ENCODE peak calls at places on chromosome 21, in four cellular contexts. P is lower lobe of right lung, W is cardiac muscle cell, B is PC-3. H is an unnamed sample. For H3K27me3, the result is how much of the 10 kb centered on the place peaks cover.

GRCh38 chr21:25708467-25709065 is 26.1 kb downstream of the ATP5PF start:
- DNase-seq in P (no peak), W (peak), B (peak), H (peak)

GRCh38 chr21:45981641-45982255 is at the start of gene COL6A1:
- DNase-seq in P (peak), W (peak), B (peak), H (peak)

GRCh38 chr21:32021319-32022027 is 148.7 kb downstream of the HUNK start:
- DNase-seq in P (peak), W (peak), B (peak), H (peak)

GRCh38 chr21:45768741-45769049 is 125.2 kb downstream of the PCBP3 start:
- DNase-seq in P (no peak), W (no peak), B (peak), H (no peak)

GRCh38 chr21:46294647-46295176 is 8.6 kb downstream of the YBEY start:
- DNase-seq in P (peak), W (peak), B (no peak), H (no peak)

GRCh38 chr21:28325618-28326017 is 667.1 kb downstream of the LTN1 start:
- DNase-seq in P (no peak), W (no peak), B (peak), H (no peak)

GRCh38 chr21:35614412-35614901 is 445.9 kb downstream of the SETD4 start:
- DNase-seq in P (no peak), W (peak), B (peak), H (no peak)

GRCh38 chr21:42461881-42462877 is 33.8 kb downstream of the RSPH1 start:
- DNase-seq in P (no peak), W (no peak), B (no peak), H (peak)

GRCh38 chr21:36477559-36477958 is 2.4 kb downstream of the CLDN14 start:
- DNase-seq in P (no peak), W (no peak), B (no peak), H (no peak)

GRCh38 chr21:39022035-39022900 is 161.0 kb downstream of the PSMG1 start:
- DNase-seq in P (no peak), W (no peak), B (no peak), H (no peak)

GRCh38 chr21:37548521-37548981 is 182.0 kb downstream of the DYRK1A start:
- DNase-seq in P (no peak), W (no peak), B (no peak), H (no peak)

GRCh38 chr21:15775981-15776380 is 46.2 kb downstream of the USP25 start:
- DNase-seq in P (no peak), W (peak), B (peak), H (no peak)

GRCh38 chr21:23639726-23640125 is 1967.6 kb downstream of the MRPL39 start:
- DNase-seq in P (no peak), W (no peak), B (peak), H (no peak)

GRCh38 chr21:45415943-45416611 is 11.1 kb downstream of the COL18A1 start:
- DNase-seq in P (peak), W (no peak), B (no peak), H (peak)

GRCh38 chr21:46119565-46120271 is 21.8 kb downstream of the COL6A2 start:
- DNase-seq in P (peak), W (no peak), B (no peak), H (no peak)

GRCh38 chr21:25457411-25457810 is 149.9 kb downstream of the MRPL39 start:
- DNase-seq in P (no peak), W (peak), B (peak), H (peak)

GRCh38 chr21:43948740-43949498 is 63.2 kb upstream of the TRAPPC10 start:
- DNase-seq in P (no peak), W (no peak), B (no peak), H (no peak)

GRCh38 chr21:45102391-45102932 is 28.1 kb downstream of the ADARB1 start:
- DNase-seq in P (no peak), W (peak), B (peak), H (no peak)

GRCh38 chr21:28135646-28136045 is 857.0 kb downstream of the LTN1 start:
- DNase-seq in P (peak), W (no peak), B (no peak), H (no peak)

GRCh38 chr21:44414291-44415072 is 40.8 kb upstream of the LRRC3 start:
- DNase-seq in P (no peak), W (no peak), B (no peak), H (no peak)

GRCh38 chr21:29939859-29940245 is at the start of gene GRIK1:
- DNase-seq in P (no peak), W (no peak), B (no peak), H (peak)

GRCh38 chr21:41250519-41250918 is 66.1 kb upstream of the FAM3B start:
- DNase-seq in P (no peak), W (peak), B (peak), H (no peak)

GRCh38 chr21:45199201-45199600 is 88.5 kb downstream of the POFUT2 start:
- DNase-seq in P (no peak), W (no peak), B (no peak), H (no peak)

GRCh38 chr21:35370671-35371070 is 321.6 kb upstream of the RUNX1 start:
- DNase-seq in P (no peak), W (no peak), B (no peak), H (no peak)

GRCh38 chr21:43193651-43194302 is 25.0 kb downstream of the CRYAA start:
- DNase-seq in P (no peak), W (peak), B (peak), H (peak)

GRCh38 chr21:31744162-31744800 is 12.4 kb upstream of the SCAF4 start:
- DNase-seq in P (no peak), W (no peak), B (no peak), H (no peak)

GRCh38 chr21:42495027-42495426 is 997 bp downstream of the RSPH1 start:
- DNase-seq in P (no peak), W (no peak), B (no peak), H (no peak)

GRCh38 chr21:29643289-29643688 is 296.5 kb downstream of the GRIK1 start:
- DNase-seq in P (no peak), W (no peak), B (no peak), H (no peak)

GRCh38 chr21:42644223-42645208 is 8.9 kb upstream of the PDE9A start:
- DNase-seq in P (peak), W (no peak), B (no peak), H (no peak)

GRCh38 chr21:31347435-31348032 is 3.5 kb upstream of the TIAM1 start:
- DNase-seq in P (no peak), W (peak), B (peak), H (peak)

GRCh38 chr21:38505654-38506523 is 7.6 kb upstream of the ERG start:
- DNase-seq in P (no peak), W (peak), B (peak), H (peak)

GRCh38 chr21:37821791-37822450 is 94.3 kb downstream of the KCNJ6 start:
- DNase-seq in P (no peak), W (no peak), B (no peak), H (no peak)

GRCh38 chr21:42147386-42148020 is 71.4 kb upstream of the ABCG1 start:
- DNase-seq in P (no peak), W (no peak), B (no peak), H (no peak)

GRCh38 chr21:32705901-32706300 is 21.9 kb downstream of the SYNJ1 start:
- DNase-seq in P (no peak), W (no peak), B (no peak), H (no peak)

GRCh38 chr21:26811031-26811430 is 34.2 kb downstream of the ADAMTS1 start:
- DNase-seq in P (no peak), W (peak), B (no peak), H (no peak)

GRCh38 chr21:42112857-42113256 is 41.7 kb downstream of the UMODL1 start:
- DNase-seq in P (no peak), W (peak), B (peak), H (peak)

GRCh38 chr21:29504751-29505321 is 206.1 kb downstream of the BACH1 start:
- DNase-seq in P (no peak), W (peak), B (peak), H (no peak)

GRCh38 chr21:44872266-44872567 is 1.3 kb downstream of the PTTG1IP start:
- DNase-seq in P (no peak), W (no peak), B (no peak), H (no peak)

GRCh38 chr21:31733521-31734149 is 1.7 kb upstream of the SCAF4 start:
- DNase-seq in P (no peak), W (no peak), B (no peak), H (no peak)

GRCh38 chr21:22120616-22121266 is 1122.5 kb downstream of the NCAM2 start:
- DNase-seq in P (no peak), W (peak), B (peak), H (peak)
- TF ChIP-seq CTCF in P (no peak), W (peak), B (peak), H (peak)

DNA sequence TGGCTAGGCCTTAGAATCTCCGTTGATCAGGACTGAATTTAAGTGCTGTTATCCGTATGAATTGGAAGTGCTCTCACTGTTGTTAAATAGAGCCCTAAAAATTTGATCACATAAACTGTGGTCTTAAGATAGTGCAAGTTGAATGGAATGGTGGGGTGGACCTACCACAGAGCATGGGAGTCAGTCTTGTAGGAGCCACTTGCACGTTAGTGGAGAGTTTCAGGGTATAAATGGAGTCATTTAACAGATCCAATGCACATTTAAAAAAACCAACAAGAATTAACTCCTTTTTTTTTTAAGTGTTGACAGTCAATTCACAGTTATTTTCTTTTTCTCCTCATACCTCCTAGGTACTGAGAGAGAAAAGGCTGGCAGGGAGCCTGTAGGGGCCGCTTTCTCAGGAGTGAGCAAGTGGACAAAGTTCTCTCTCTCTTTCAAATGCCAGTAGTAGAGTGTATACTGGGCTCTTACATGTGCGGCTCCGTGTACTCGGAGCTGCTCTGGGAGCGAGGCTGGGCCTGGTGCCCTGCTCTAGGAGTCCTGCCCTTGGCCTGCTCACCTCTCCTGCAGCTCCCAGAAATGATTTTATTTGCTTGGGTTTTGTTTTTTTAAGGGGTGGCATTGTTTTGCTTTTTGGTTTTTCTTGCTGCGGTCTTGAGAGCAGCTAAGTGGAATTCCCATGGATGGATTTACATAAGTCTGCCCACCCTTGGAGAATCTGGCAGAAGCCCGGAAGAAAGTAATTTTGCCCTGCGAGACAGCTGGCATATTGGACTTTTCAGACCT is 91.3 kb downstream of the ATP5PO start:
- DNase-seq in P (no peak), W (no peak), B (no peak), H (no peak)
- H3K27me3 ChIP-seq in P (under half), W (under half), B (under half), H (under half)

GRCh38 chr21:14273736-14274538 is 58.0 kb downstream of the RBM11 start:
- DNase-seq in P (peak), W (peak), B (no peak), H (peak)
- H3K4me3 ChIP-seq in P (peak), W (no peak), B (no peak), H (peak)

DNA sequence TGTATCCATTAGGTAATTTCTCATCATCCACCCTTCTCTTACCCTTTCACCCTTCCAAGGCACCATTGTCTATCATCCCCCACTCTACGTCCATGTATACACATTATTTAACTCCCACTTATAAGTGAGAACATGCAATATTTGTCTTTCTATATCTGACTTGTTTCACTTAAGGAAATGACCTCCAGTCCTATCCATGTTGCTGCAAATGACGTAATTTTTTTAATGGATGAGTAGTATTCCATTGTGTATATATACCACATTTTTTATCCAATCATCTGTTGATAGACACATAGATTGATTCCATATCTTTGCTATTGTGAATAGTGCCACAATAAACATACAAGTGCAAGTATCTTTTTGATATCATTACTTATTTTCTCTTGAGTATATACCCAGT is 322.9 kb upstream of the CXADR start:
- DNase-seq in P (no peak), W (no peak), B (no peak), H (no peak)
- TF ChIP-seq CTCF in P (no peak), W (no peak), B (no peak), H (no peak)